ENCODE peak calls at places on chromosomes 13 and 19, in eight cellular contexts. One of them, this sample, is unnamed.

GRCh38 chr19:2542341-2543069 is 66.6 kb downstream of the GADD45B start:
- DNase-seq in C1 segment of cervical spinal cord: no peak
- DNase-seq in H9: peak
- DNase-seq in T follicular helper cell: no peak
- DNase-seq in cardiac fibroblast: peak
- DNase-seq in left ventricle myocardium inferior: peak
- DNase-seq in naive B cell: no peak
- DNase-seq in OCI-LY7: no peak
- DNase-seq in this sample: no peak

GRCh38 chr19:5356428-5356827 is 15.8 kb upstream of the PTPRS start:
- DNase-seq in C1 segment of cervical spinal cord: no peak
- DNase-seq in OCI-LY7: no peak
- DNase-seq in cardiac fibroblast: no peak
- DNase-seq in H9: no peak
- DNase-seq in T follicular helper cell: no peak
- DNase-seq in naive B cell: no peak
- DNase-seq in left ventricle myocardium inferior: no peak
- DNase-seq in this sample: no peak

GRCh38 chr19:16581971-16582343 is 9.7 kb upstream of the SLC35E1 start:
- DNase-seq in OCI-LY7: no peak
- DNase-seq in H9: no peak
- DNase-seq in naive B cell: no peak
- DNase-seq in C1 segment of cervical spinal cord: no peak
- DNase-seq in left ventricle myocardium inferior: no peak
- DNase-seq in cardiac fibroblast: peak
- DNase-seq in T follicular helper cell: no peak
- DNase-seq in this sample: no peak

GRCh38 chr19:30071871-30072270 is 129.8 kb downstream of the URI1 start:
- DNase-seq in OCI-LY7: no peak
- DNase-seq in T follicular helper cell: no peak
- DNase-seq in cardiac fibroblast: no peak
- DNase-seq in left ventricle myocardium inferior: no peak
- DNase-seq in H9: no peak
- DNase-seq in naive B cell: no peak
- DNase-seq in C1 segment of cervical spinal cord: no peak
- DNase-seq in this sample: no peak

GRCh38 chr19:48292798-48293197 is 22.9 kb downstream of the ZNF114 start:
- DNase-seq in T follicular helper cell: no peak
- DNase-seq in left ventricle myocardium inferior: no peak
- DNase-seq in H9: no peak
- DNase-seq in OCI-LY7: no peak
- DNase-seq in cardiac fibroblast: peak
- DNase-seq in naive B cell: no peak
- DNase-seq in C1 segment of cervical spinal cord: no peak
- DNase-seq in this sample: no peak

GRCh38 chr19:16920816-16921529 is 32.2 kb downstream of the F2RL3 start:
- DNase-seq in H9: no peak
- DNase-seq in cardiac fibroblast: peak
- DNase-seq in OCI-LY7: no peak
- DNase-seq in C1 segment of cervical spinal cord: no peak
- DNase-seq in naive B cell: no peak
- DNase-seq in T follicular helper cell: no peak
- DNase-seq in left ventricle myocardium inferior: no peak
- DNase-seq in this sample: no peak

GRCh38 chr13:112912726-112913440 is 56.1 kb upstream of the MCF2L start:
- DNase-seq in left ventricle myocardium inferior: no peak
- DNase-seq in naive B cell: no peak
- DNase-seq in cardiac fibroblast: no peak
- DNase-seq in OCI-LY7: no peak
- DNase-seq in H9: no peak
- DNase-seq in T follicular helper cell: no peak
- DNase-seq in C1 segment of cervical spinal cord: no peak
- DNase-seq in this sample: no peak

GRCh38 chr19:1132625-1133383 is 29.0 kb downstream of the GPX4 start:
- DNase-seq in T follicular helper cell: no peak
- DNase-seq in H9: no peak
- DNase-seq in left ventricle myocardium inferior: no peak
- DNase-seq in C1 segment of cervical spinal cord: no peak
- DNase-seq in OCI-LY7: peak
- DNase-seq in cardiac fibroblast: no peak
- DNase-seq in naive B cell: no peak
- DNase-seq in this sample: no peak

GRCh38 chr13:112007191-112007590 is 59.8 kb upstream of the SOX1 start:
- DNase-seq in OCI-LY7: no peak
- DNase-seq in left ventricle myocardium inferior: no peak
- DNase-seq in C1 segment of cervical spinal cord: no peak
- DNase-seq in H9: no peak
- DNase-seq in cardiac fibroblast: no peak
- DNase-seq in naive B cell: no peak
- DNase-seq in T follicular helper cell: no peak
- DNase-seq in this sample: no peak

GRCh38 chr19:12703056-12703455 is 6.6 kb upstream of the FBXW9 start:
- DNase-seq in left ventricle myocardium inferior: no peak
- DNase-seq in OCI-LY7: peak
- DNase-seq in naive B cell: no peak
- DNase-seq in T follicular helper cell: no peak
- DNase-seq in C1 segment of cervical spinal cord: no peak
- DNase-seq in cardiac fibroblast: peak
- DNase-seq in H9: peak
- DNase-seq in this sample: no peak

GRCh38 chr13:74136089-74136658 is 2.0 kb upstream of the KLF12 start:
- DNase-seq in T follicular helper cell: no peak
- DNase-seq in left ventricle myocardium inferior: peak
- DNase-seq in naive B cell: no peak
- DNase-seq in H9: no peak
- DNase-seq in cardiac fibroblast: peak
- DNase-seq in OCI-LY7: peak
- DNase-seq in C1 segment of cervical spinal cord: peak
- DNase-seq in this sample: peak

GRCh38 chr13:45269204-45269603 is 68.4 kb upstream of the KCTD4 start:
- DNase-seq in cardiac fibroblast: peak
- DNase-seq in H9: no peak
- DNase-seq in naive B cell: no peak
- DNase-seq in T follicular helper cell: no peak
- DNase-seq in OCI-LY7: no peak
- DNase-seq in left ventricle myocardium inferior: no peak
- DNase-seq in C1 segment of cervical spinal cord: no peak
- DNase-seq in this sample: no peak

This sample was measured in T-helper 22 cell.